ENCODE peak calls at places on chromosomes 4 and X, in six cellular contexts. One of them, this sample, is unnamed. For H3K9me2, the result is how much of the 10 kb centered on the place peaks cover.

GRCh38 chr4:181659202-181659601 is 584.0 kb upstream of the TENM3 start:
- DNase-seq in PC-3: no peak
- DNase-seq in HCT116: no peak
- DNase-seq in Karpas-422: no peak
- DNase-seq in MM.1S: no peak
- DNase-seq in SK-N-SH: no peak
- DNase-seq in this sample: peak

GRCh38 chr4:138290803-138291202 is 48.7 kb upstream of the SLC7A11 start:
- DNase-seq in PC-3: no peak
- DNase-seq in HCT116: no peak
- DNase-seq in Karpas-422: no peak
- DNase-seq in MM.1S: no peak
- DNase-seq in SK-N-SH: no peak
- DNase-seq in this sample: no peak

GRCh38 chr4:23717528-23718248 is 172.2 kb downstream of the PPARGC1A start:
- DNase-seq in PC-3: peak
- DNase-seq in HCT116: no peak
- DNase-seq in Karpas-422: peak
- DNase-seq in MM.1S: peak
- DNase-seq in SK-N-SH: peak
- DNase-seq in this sample: peak

GRCh38 chr4:182207806-182208483 is 35.3 kb upstream of the TENM3 start:
- DNase-seq in PC-3: peak
- DNase-seq in HCT116: no peak
- DNase-seq in Karpas-422: no peak
- DNase-seq in MM.1S: no peak
- DNase-seq in SK-N-SH: no peak
- DNase-seq in this sample: peak

GRCh38 chrX:16160729-16161128 is 6.6 kb upstream of the MAGEB17 start:
- DNase-seq in PC-3: peak
- DNase-seq in HCT116: peak
- DNase-seq in Karpas-422: no peak
- DNase-seq in MM.1S: no peak
- DNase-seq in SK-N-SH: no peak
- DNase-seq in this sample: peak

GRCh38 chr4:79338148-79338547 is 12.3 kb upstream of the NAA11 start:
- DNase-seq in PC-3: no peak
- DNase-seq in HCT116: no peak
- DNase-seq in Karpas-422: peak
- DNase-seq in MM.1S: no peak
- DNase-seq in SK-N-SH: no peak
- DNase-seq in this sample: no peak

GRCh38 chrX:29787666-29788065 is 427.7 kb upstream of the MAGEB2 start:
- DNase-seq in PC-3: no peak
- DNase-seq in HCT116: no peak
- DNase-seq in Karpas-422: no peak
- DNase-seq in MM.1S: no peak
- DNase-seq in SK-N-SH: no peak
- DNase-seq in this sample: no peak

GRCh38 chr4:158854236-158854635 is 85.4 kb downstream of the FNIP2 start:
- DNase-seq in PC-3: no peak
- DNase-seq in HCT116: no peak
- DNase-seq in Karpas-422: no peak
- DNase-seq in MM.1S: no peak
- DNase-seq in SK-N-SH: no peak
- DNase-seq in this sample: no peak

GRCh38 chr4:1983846-1984405 is 24.8 kb downstream of the NELFA start:
- DNase-seq in PC-3: no peak
- DNase-seq in HCT116: no peak
- DNase-seq in Karpas-422: no peak
- DNase-seq in MM.1S: no peak
- DNase-seq in SK-N-SH: no peak
- DNase-seq in this sample: no peak

GRCh38 chrX:39261446-39262147 is 460.3 kb downstream of the MID1IP1 start:
- DNase-seq in PC-3: peak
- DNase-seq in HCT116: peak
- DNase-seq in Karpas-422: peak
- DNase-seq in MM.1S: peak
- DNase-seq in SK-N-SH: peak
- DNase-seq in this sample: peak

GRCh38 chr4:153560918-153561317 is 94.8 kb downstream of the TMEM131L start:
- DNase-seq in PC-3: no peak
- DNase-seq in HCT116: no peak
- DNase-seq in Karpas-422: peak
- DNase-seq in MM.1S: no peak
- DNase-seq in SK-N-SH: no peak
- DNase-seq in this sample: peak

GRCh38 chrX:147570483-147570882 is 341.2 kb upstream of the FMR1 start:
- DNase-seq in PC-3: no peak
- DNase-seq in HCT116: no peak
- DNase-seq in Karpas-422: no peak
- DNase-seq in MM.1S: no peak
- DNase-seq in SK-N-SH: no peak
- DNase-seq in this sample: peak

GRCh38 chr4:26015133-26015651 is 101.2 kb downstream of the SMIM20 start:
- DNase-seq in PC-3: no peak
- DNase-seq in HCT116: no peak
- DNase-seq in Karpas-422: no peak
- DNase-seq in MM.1S: no peak
- DNase-seq in SK-N-SH: no peak
- DNase-seq in this sample: peak

GRCh38 chr4:173891072-173891471 is 361.0 kb upstream of the HAND2 start:
- DNase-seq in PC-3: no peak
- DNase-seq in HCT116: no peak
- DNase-seq in Karpas-422: no peak
- DNase-seq in MM.1S: no peak
- DNase-seq in SK-N-SH: no peak
- DNase-seq in this sample: no peak

GRCh38 chr4:145734576-145735329 is 54.8 kb downstream of the C4orf51 start:
- DNase-seq in PC-3: peak
- DNase-seq in HCT116: no peak
- DNase-seq in Karpas-422: no peak
- DNase-seq in MM.1S: no peak
- DNase-seq in SK-N-SH: no peak
- DNase-seq in this sample: peak

GRCh38 chr4:14018191-14018853 is 390.8 kb upstream of the BOD1L1 start:
- DNase-seq in PC-3: no peak
- DNase-seq in HCT116: no peak
- DNase-seq in Karpas-422: no peak
- DNase-seq in MM.1S: peak
- DNase-seq in SK-N-SH: no peak
- DNase-seq in this sample: no peak

GRCh38 chr4:39613093-39613656 is 25.5 kb downstream of the SMIM14 start:
- DNase-seq in PC-3: peak
- DNase-seq in HCT116: no peak
- DNase-seq in Karpas-422: peak
- DNase-seq in MM.1S: no peak
- DNase-seq in SK-N-SH: no peak
- DNase-seq in this sample: peak

GRCh38 chr4:41418444-41418843 is 119.5 kb upstream of the LIMCH1 start:
- DNase-seq in PC-3: peak
- DNase-seq in HCT116: no peak
- DNase-seq in Karpas-422: no peak
- DNase-seq in MM.1S: no peak
- DNase-seq in SK-N-SH: no peak
- DNase-seq in this sample: peak

GRCh38 chr4:42281324-42282020 is 115.8 kb upstream of the SHISA3 start:
- DNase-seq in PC-3: no peak
- DNase-seq in HCT116: no peak
- DNase-seq in Karpas-422: no peak
- DNase-seq in MM.1S: peak
- DNase-seq in SK-N-SH: no peak
- DNase-seq in this sample: no peak

GRCh38 chr4:101977096-101977495 is 186.6 kb downstream of the BANK1 start:
- DNase-seq in PC-3: peak
- DNase-seq in HCT116: peak
- DNase-seq in Karpas-422: no peak
- DNase-seq in MM.1S: no peak
- DNase-seq in SK-N-SH: no peak
- DNase-seq in this sample: peak

GRCh38 chr4:48483006-48483776 is at the start of gene SLC10A4:
- DNase-seq in PC-3: no peak
- DNase-seq in HCT116: no peak
- DNase-seq in Karpas-422: no peak
- DNase-seq in MM.1S: no peak
- DNase-seq in SK-N-SH: peak
- DNase-seq in this sample: peak

GRCh38 chrX:112270991-112271390 is 188.4 kb upstream of the TRPC5 start:
- DNase-seq in PC-3: no peak
- DNase-seq in HCT116: no peak
- DNase-seq in Karpas-422: no peak
- DNase-seq in MM.1S: no peak
- DNase-seq in SK-N-SH: no peak
- DNase-seq in this sample: no peak
- H3K9me2 ChIP-seq in PC-3: under half
- H3K9me2 ChIP-seq in HCT116: under half
- H3K9me2 ChIP-seq in Karpas-422: under half
- H3K9me2 ChIP-seq in MM.1S: under half
- H3K9me2 ChIP-seq in SK-N-SH: under half
- H3K9me2 ChIP-seq in this sample: under half

GRCh38 chr4:4858527-4858926 is 938 bp upstream of the MSX1 start:
- DNase-seq in PC-3: no peak
- DNase-seq in HCT116: no peak
- DNase-seq in Karpas-422: no peak
- DNase-seq in MM.1S: no peak
- DNase-seq in SK-N-SH: no peak
- DNase-seq in this sample: no peak

GRCh38 chr4:4859799-4860380 is 425 bp downstream of the MSX1 start:
- DNase-seq in PC-3: no peak
- DNase-seq in HCT116: no peak
- DNase-seq in Karpas-422: peak
- DNase-seq in MM.1S: peak
- DNase-seq in SK-N-SH: peak
- DNase-seq in this sample: peak

GRCh38 chr4:4860381-4860802 is 927 bp downstream of the MSX1 start:
- DNase-seq in PC-3: no peak
- DNase-seq in HCT116: no peak
- DNase-seq in Karpas-422: peak
- DNase-seq in MM.1S: peak
- DNase-seq in SK-N-SH: no peak
- DNase-seq in this sample: no peak

GRCh38 chr4:4857809-4858508 is 1.5 kb upstream of the MSX1 start:
- DNase-seq in PC-3: no peak
- DNase-seq in HCT116: no peak
- DNase-seq in Karpas-422: no peak
- DNase-seq in MM.1S: no peak
- DNase-seq in SK-N-SH: peak
- DNase-seq in this sample: no peak

GRCh38 chr4:4859010-4859798 is at the start of gene MSX1:
- DNase-seq in PC-3: peak
- DNase-seq in HCT116: peak
- DNase-seq in Karpas-422: peak
- DNase-seq in MM.1S: peak
- DNase-seq in SK-N-SH: peak
- DNase-seq in this sample: peak
- H3K9ac ChIP-seq in PC-3: peak
- H3K9ac ChIP-seq in HCT116: peak
- H3K9ac ChIP-seq in Karpas-422: peak
- H3K9ac ChIP-seq in MM.1S: peak
- H3K9ac ChIP-seq in SK-N-SH: no peak
- H3K9ac ChIP-seq in this sample: peak

DNA sequence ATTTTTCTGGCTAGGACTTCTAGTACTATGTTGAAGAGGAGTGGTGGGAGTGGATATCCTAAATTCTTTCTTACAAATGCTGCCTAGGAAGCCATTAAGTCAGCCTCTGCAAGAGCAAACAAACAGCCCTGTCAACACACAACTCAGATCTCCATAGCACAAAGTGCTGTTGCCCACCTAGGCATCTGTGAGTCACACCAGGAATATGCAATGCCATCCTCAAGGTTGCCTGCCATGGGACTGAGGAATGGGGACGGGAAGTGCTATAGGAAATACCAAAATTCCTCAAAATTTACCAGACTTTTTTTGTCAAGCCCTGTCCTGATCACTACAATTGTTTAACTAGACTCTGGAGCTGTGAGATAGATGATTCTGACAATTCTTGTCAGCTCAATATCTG is 466.8 kb downstream of the FSTL5 start:
- DNase-seq in PC-3: peak
- DNase-seq in HCT116: no peak
- DNase-seq in Karpas-422: no peak
- DNase-seq in MM.1S: no peak
- DNase-seq in SK-N-SH: no peak
- DNase-seq in this sample: no peak
- H3K27ac ChIP-seq in PC-3: no peak
- H3K27ac ChIP-seq in HCT116: no peak
- H3K27ac ChIP-seq in Karpas-422: no peak
- H3K27ac ChIP-seq in MM.1S: no peak
- H3K27ac ChIP-seq in SK-N-SH: no peak
- H3K27ac ChIP-seq in this sample: no peak

GRCh38 chr4:4582653-4583052 is 40.8 kb upstream of the STX18 start:
- DNase-seq in PC-3: no peak
- DNase-seq in HCT116: no peak
- DNase-seq in Karpas-422: no peak
- DNase-seq in MM.1S: no peak
- DNase-seq in SK-N-SH: no peak
- DNase-seq in this sample: no peak
- H3K9me2 ChIP-seq in PC-3: under half
- H3K9me2 ChIP-seq in HCT116: under half
- H3K9me2 ChIP-seq in Karpas-422: under half
- H3K9me2 ChIP-seq in MM.1S: under half
- H3K9me2 ChIP-seq in SK-N-SH: under half
- H3K9me2 ChIP-seq in this sample: under half

GRCh38 chr4:177607111-177607573 is 164.9 kb upstream of the AGA start:
- DNase-seq in PC-3: no peak
- DNase-seq in HCT116: no peak
- DNase-seq in Karpas-422: no peak
- DNase-seq in MM.1S: no peak
- DNase-seq in SK-N-SH: no peak
- DNase-seq in this sample: no peak
- H3K9ac ChIP-seq in PC-3: no peak
- H3K9ac ChIP-seq in HCT116: no peak
- H3K9ac ChIP-seq in Karpas-422: no peak
- H3K9ac ChIP-seq in MM.1S: no peak
- H3K9ac ChIP-seq in SK-N-SH: no peak
- H3K9ac ChIP-seq in this sample: no peak

GRCh38 chr4:183356173-183356825 is 34.1 kb upstream of the CLDN24 start:
- DNase-seq in PC-3: no peak
- DNase-seq in HCT116: no peak
- DNase-seq in Karpas-422: no peak
- DNase-seq in MM.1S: no peak
- DNase-seq in SK-N-SH: no peak
- DNase-seq in this sample: no peak
- H3K27ac ChIP-seq in PC-3: no peak
- H3K27ac ChIP-seq in HCT116: no peak
- H3K27ac ChIP-seq in Karpas-422: no peak
- H3K27ac ChIP-seq in MM.1S: no peak
- H3K27ac ChIP-seq in SK-N-SH: peak
- H3K27ac ChIP-seq in this sample: peak

This sample was measured in GM23248.